ENCODE peak calls at places on chromosomes 7 and 10, in nine cellular contexts. K, M, G, V, R, W, H, N and J are unnamed samples.

GRCh38 chr7:66964391-66964790 is 31.0 kb downstream of the SBDS start:
- DNase-seq in M (peak; percentile 17), W (no peak), K (no peak), G (no peak), H (no peak), V (no peak), R (no peak), N (no peak), J (no peak)

GRCh38 chr7:80145780-80146422 is 11.3 kb downstream of the GNAI1 start:
- DNase-seq in G (no peak), R (peak; percentile 38), M (peak; percentile 87), H (peak; percentile 71), K (no peak), N (no peak), V (no peak), W (no peak), J (no peak)

GRCh38 chr10:5040781-5041470 is 37.3 kb upstream of the AKR1C2 start:
- DNase-seq in W (no peak), V (no peak), K (no peak), M (no peak), H (no peak), G (no peak), R (no peak), N (no peak), J (peak; percentile 8)

GRCh38 chr10:124997791-124998623 is 56.1 kb downstream of the ZRANB1 start:
- DNase-seq in H (no peak), N (no peak), V (no peak), W (no peak), R (no peak), K (no peak), M (no peak), G (no peak), J (no peak)

GRCh38 chr7:152987673-152988072 is 228.1 kb downstream of the ACTR3B start:
- DNase-seq in N (no peak), G (no peak), W (no peak), V (no peak), R (no peak), H (no peak), M (no peak), K (no peak), J (no peak)

GRCh38 chr7:46710927-46711326 is 789.9 kb upstream of the IGFBP3 start:
- DNase-seq in H (no peak), W (no peak), K (no peak), R (peak; percentile 4), V (no peak), G (no peak), M (peak; percentile 16), N (no peak), J (no peak)

GRCh38 chr10:102646610-102647432 is 2.5 kb downstream of the TRIM8 start:
- DNase-seq in G (peak; percentile 68), R (no peak), H (peak; percentile 84), K (peak; percentile 70), N (no peak), W (peak; percentile 26), M (peak; percentile 73), V (no peak), J (no peak)

GRCh38 chr10:5961405-5962100 is 15.8 kb downstream of the IL15RA start:
- DNase-seq in V (no peak), G (peak; percentile 69), M (no peak), K (no peak), W (no peak), H (peak; percentile 70), R (no peak), N (no peak), J (no peak)

GRCh38 chr7:4814463-4814862 is 39.0 kb downstream of the AP5Z1 start:
- DNase-seq in M (no peak), K (no peak), W (no peak), N (no peak), G (no peak), H (peak; percentile 53), V (no peak), R (no peak), J (no peak)

GRCh38 chr10:88992945-88993537 is 2.4 kb downstream of the FAS start:
- DNase-seq in H (peak; percentile 36), K (no peak), R (peak; percentile 77), V (no peak), G (no peak), W (no peak), N (no peak), M (peak; percentile 51), J (no peak)

GRCh38 chr7:46153951-46154787 is 233.1 kb upstream of the IGFBP3 start:
- DNase-seq in W (no peak), H (no peak), K (no peak), M (no peak), N (no peak), R (peak; percentile 99), G (no peak), V (no peak), J (no peak)

GRCh38 chr7:84219310-84219709 is 24.7 kb upstream of the SEMA3A start:
- DNase-seq in W (no peak), V (no peak), M (no peak), H (no peak), K (no peak), G (no peak), R (no peak), N (no peak), J (no peak)

GRCh38 chr10:132496360-132497082 is 41.1 kb upstream of the INPP5A start:
- DNase-seq in H (no peak), R (no peak), M (no peak), K (no peak), G (no peak), N (no peak), W (no peak), V (no peak), J (no peak)

GRCh38 chr7:106560482-106560881 is 100.5 kb downstream of the CCDC71L start:
- DNase-seq in H (no peak), K (no peak), M (no peak), N (no peak), G (no peak), R (no peak), V (no peak), W (no peak), J (no peak)

GRCh38 chr10:43380610-43381222 is 9.3 kb downstream of the FXYD4 start:
- DNase-seq in K (no peak), V (no peak), R (no peak), M (peak; percentile 76), G (no peak), N (no peak), H (no peak), W (no peak), J (no peak)

GRCh38 chr7:100827330-100828226 is at the start of gene EPHB4:
- DNase-seq in G (no peak), V (no peak), W (peak; percentile 91), K (no peak), N (peak; percentile 40), H (peak; percentile 98), M (peak; percentile 89), R (peak; percentile 79), J (peak; percentile 64)